ENCODE peak calls at places on chromosomes 1 and 21, in six cellular contexts. J is IMR-90, O is heart right ventricle, M is stomach, L is keratinocyte, Q is tibial nerve. V is an unnamed sample.

GRCh38 chr21:35840949-35841348 is 219.4 kb downstream of the SETD4 start:
- DNase-seq in J (no peak), O (no peak), M (no peak), L (no peak), Q (no peak), V (no peak)

GRCh38 chr1:227490478-227490877 is 72.9 kb upstream of the ZNF678 start:
- DNase-seq in J (no peak), O (no peak), M (no peak), L (no peak), Q (no peak), V (no peak)

GRCh38 chr1:221824025-221824424 is 82.1 kb upstream of the DUSP10 start:
- DNase-seq in J (peak; percentile 80), O (no peak), M (no peak), L (no peak), Q (no peak), V (no peak)

GRCh38 chr1:1889847-1890505 is 911 bp downstream of the GNB1 start:
- DNase-seq in J (peak; percentile 37), O (peak; percentile 70), M (peak; percentile 62), L (no peak), Q (peak; percentile 38), V (no peak)

GRCh38 chr1:234108921-234109320 is 204.4 kb downstream of the SLC35F3 start:
- DNase-seq in J (peak; percentile 46), O (no peak), M (no peak), L (no peak), Q (no peak), V (no peak)

GRCh38 chr1:77538956-77539509 is 143.4 kb downstream of the ZZZ3 start:
- DNase-seq in J (peak; percentile 93), O (no peak), M (no peak), L (no peak), Q (no peak), V (peak; percentile 60)

GRCh38 chr1:6911974-6912373 is 126.7 kb downstream of the CAMTA1 start:
- DNase-seq in J (peak; percentile 4), O (no peak), M (no peak), L (no peak), Q (no peak), V (no peak)

GRCh38 chr1:203911806-203912205 is 50.4 kb downstream of the SNRPE start:
- DNase-seq in J (no peak), O (no peak), M (no peak), L (no peak), Q (no peak), V (no peak)

GRCh38 chr1:16257968-16258367 is 21.0 kb upstream of the CPLANE2 start:
- DNase-seq in J (no peak), O (no peak), M (no peak), L (no peak), Q (no peak), V (no peak)

GRCh38 chr1:246703581-246703980 is 20.6 kb upstream of the SCCPDH start:
- DNase-seq in J (no peak), O (no peak), M (peak; percentile 46), L (no peak), Q (no peak), V (no peak)

DNA sequence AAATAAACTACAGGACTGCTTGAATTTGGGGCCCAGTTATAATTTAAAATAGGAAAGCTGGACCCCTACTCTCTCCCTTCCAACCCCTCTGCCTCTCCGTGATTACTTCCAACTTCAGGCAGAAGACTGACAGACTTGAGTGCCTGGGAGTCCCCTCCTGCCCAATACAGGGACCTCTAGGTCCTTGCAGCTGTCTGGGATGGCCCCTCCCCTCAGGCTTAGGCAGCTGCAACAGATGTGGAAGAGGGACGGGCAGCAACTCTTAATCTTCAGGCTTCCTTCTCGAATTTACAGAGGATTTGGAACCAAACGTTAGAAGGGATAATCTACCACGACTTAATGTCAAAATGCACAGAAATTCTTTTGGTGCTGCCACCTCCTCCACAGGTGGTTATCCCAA is 2.6 kb downstream of the PEA15 start:
- DNase-seq in J (no peak), O (no peak), M (no peak), L (no peak), Q (no peak), V (no peak)
- H3K4me1 ChIP-seq in J (peaks cover 44% of the 10 kb centered on the region), O (peaks cover 46% of the 10 kb centered on the region), M (peaks cover 70% of the 10 kb centered on the region), L (peaks cover 21% of the 10 kb centered on the region), Q (peaks cover 35% of the 10 kb centered on the region), V (peaks cover 10% of the 10 kb centered on the region)

GRCh38 chr1:206047271-206047670 is 5.7 kb upstream of the RHEX start:
- DNase-seq in J (no peak), O (no peak), M (no peak), L (no peak), Q (no peak), V (no peak)

GRCh38 chr1:206049919-206050600 is 2.9 kb upstream of the RHEX start:
- DNase-seq in J (no peak), O (no peak), M (no peak), L (no peak), Q (no peak), V (no peak)

GRCh38 chr1:206049293-206049692 is 3.7 kb upstream of the RHEX start:
- DNase-seq in J (no peak), O (no peak), M (no peak), L (no peak), Q (no peak), V (no peak)

GRCh38 chr1:206048582-206048981 is 4.4 kb upstream of the RHEX start:
- DNase-seq in J (no peak), O (no peak), M (peak; percentile 76), L (no peak), Q (no peak), V (no peak)

DNA sequence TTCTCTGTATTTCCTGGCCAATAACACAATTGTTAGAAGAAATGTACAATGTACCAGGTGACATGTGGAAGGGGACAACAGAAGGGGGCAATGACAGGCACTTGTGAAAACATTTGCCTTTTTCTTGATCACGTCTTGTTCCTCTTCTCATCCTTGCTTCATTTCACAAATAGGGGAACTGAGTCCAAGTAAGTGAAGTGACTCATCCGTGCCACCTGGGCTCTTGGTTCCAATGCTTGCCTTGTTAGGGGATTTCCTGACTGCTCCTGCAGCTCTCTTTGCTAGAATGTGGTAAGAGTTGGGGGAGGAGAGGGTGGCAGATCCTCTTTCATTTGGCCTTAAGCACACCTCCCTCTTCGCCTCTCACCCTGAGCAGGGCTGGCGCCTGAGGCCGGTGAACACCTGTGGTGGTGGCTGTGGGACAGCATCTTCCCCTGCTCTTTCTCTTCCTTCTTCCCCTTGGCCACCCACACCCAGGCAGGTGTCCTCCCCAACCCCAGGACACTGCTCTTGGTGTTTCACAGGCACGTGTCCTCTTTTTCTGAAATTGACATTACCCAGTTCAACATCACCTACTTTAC is 2.2 kb upstream of the RHEX start:
- DNase-seq in J (peak; percentile 2), O (no peak), M (no peak), L (peak; percentile 30), Q (no peak), V (no peak)
- H3K4me1 ChIP-seq in J (no peaks in the 10 kb centered on the region), O (no peaks in the 10 kb centered on the region), M (peaks cover 7% of the 10 kb centered on the region), L (peaks cover 7% of the 10 kb centered on the region), Q (no peaks in the 10 kb centered on the region), V (no peaks in the 10 kb centered on the region)

GRCh38 chr1:212562771-212563170 is 45.8 kb upstream of the ATF3 start:
- DNase-seq in J (no peak), O (no peak), M (no peak), L (no peak), Q (no peak), V (no peak)
- H3K4me1 ChIP-seq in J (peaks cover 12% of the 10 kb centered on the region), O (peaks cover 2% of the 10 kb centered on the region), M (peaks cover 27% of the 10 kb centered on the region), L (peaks cover 19% of the 10 kb centered on the region), Q (peaks cover 11% of the 10 kb centered on the region), V (no peaks in the 10 kb centered on the region)

GRCh38 chr1:58895082-58895481 is 111.2 kb upstream of the JUN start:
- DNase-seq in J (no peak), O (no peak), M (no peak), L (no peak), Q (no peak), V (no peak)

GRCh38 chr1:58898739-58899580 is 115.1 kb upstream of the JUN start:
- DNase-seq in J (peak; percentile 35), O (peak; percentile 62), M (no peak), L (no peak), Q (no peak), V (no peak)

GRCh38 chr1:58893257-58893869 is 109.5 kb upstream of the JUN start:
- DNase-seq in J (no peak), O (peak; percentile 73), M (peak; percentile 91), L (no peak), Q (no peak), V (no peak)

GRCh38 chr1:58895559-58896135 is 111.8 kb upstream of the JUN start:
- DNase-seq in J (peak; percentile 22), O (no peak), M (no peak), L (no peak), Q (no peak), V (no peak)

DNA sequence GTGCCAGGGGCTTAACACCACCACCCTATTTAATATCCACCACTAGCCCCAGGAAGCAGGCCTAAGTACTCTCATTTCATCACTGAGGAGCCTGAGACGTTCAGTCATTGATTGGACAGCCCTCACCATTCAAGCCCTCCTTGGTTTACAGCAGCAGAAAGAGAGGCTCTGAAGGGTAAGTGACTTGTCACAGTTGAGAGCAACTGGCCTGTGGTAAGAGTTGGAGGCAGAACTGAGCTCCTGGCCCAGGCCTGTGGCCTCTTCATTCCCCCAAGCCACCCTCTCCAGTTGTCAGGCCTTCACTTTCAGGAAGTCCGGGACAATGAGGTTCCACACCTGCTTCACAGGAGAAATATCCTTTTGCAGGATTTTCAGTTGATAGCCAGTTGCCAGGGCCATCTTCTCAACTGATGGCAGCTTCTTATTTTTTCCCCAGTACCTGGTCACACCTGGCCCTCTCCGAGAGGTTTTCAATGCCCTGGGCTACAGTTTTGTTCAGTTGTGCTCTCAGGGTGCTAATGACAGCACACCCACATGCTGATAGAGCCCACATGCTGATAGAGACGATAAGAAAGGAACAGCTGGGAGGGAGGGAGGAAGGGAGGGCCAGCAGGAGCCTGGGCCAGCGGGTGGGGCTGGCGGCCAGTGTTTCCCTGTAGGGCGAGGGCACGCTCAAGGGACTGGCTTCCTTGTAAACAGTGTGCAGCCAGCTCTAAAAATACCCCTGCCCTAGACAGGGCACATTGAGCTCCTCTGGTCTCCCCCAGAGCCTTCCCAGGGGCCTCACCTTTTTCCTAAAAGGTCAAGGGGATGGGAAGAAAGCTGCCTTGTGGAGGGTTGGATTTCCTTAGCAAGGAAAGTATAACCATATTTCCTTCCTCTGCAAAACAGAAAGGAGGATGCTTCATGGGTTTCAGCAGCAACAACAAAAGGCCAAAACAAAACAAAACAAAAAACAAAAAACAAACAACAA is 112.7 kb upstream of the JUN start:
- DNase-seq in J (no peak), O (peak; percentile 73), M (peak; percentile 89), L (no peak), Q (no peak), V (no peak)
- H3K4me1 ChIP-seq in J (peaks cover 18% of the 10 kb centered on the region), O (peaks cover 35% of the 10 kb centered on the region), M (peaks cover 86% of the 10 kb centered on the region), L (peaks cover 9% of the 10 kb centered on the region), Q (peaks cover 32% of the 10 kb centered on the region), V (no peaks in the 10 kb centered on the region)